ENCODE peak calls at places on chromosomes 6 and 20, in four cellular contexts. One of them, this sample, is unnamed.

GRCh38 chr6:73388433-73388799 is 6.2 kb upstream of the DDX43 start:
- DNase-seq in AG04450: no peak
- DNase-seq in lung: no peak
- DNase-seq in mammary epithelial cell: no peak
- DNase-seq in this sample: peak; percentile 8

GRCh38 chr20:62780204-62780603 is 16.1 kb upstream of the MRGBP start:
- DNase-seq in AG04450: no peak
- DNase-seq in lung: no peak
- DNase-seq in mammary epithelial cell: no peak
- DNase-seq in this sample: no peak

GRCh38 chr20:34549291-34549928 is 9.1 kb upstream of the MAP1LC3A start:
- DNase-seq in AG04450: no peak
- DNase-seq in lung: peak; percentile 47
- DNase-seq in mammary epithelial cell: peak; percentile 39
- DNase-seq in this sample: peak; percentile 61

GRCh38 chr6:111447051-111447450 is 36.0 kb downstream of the REV3L start:
- DNase-seq in AG04450: no peak
- DNase-seq in lung: no peak
- DNase-seq in mammary epithelial cell: no peak
- DNase-seq in this sample: no peak

GRCh38 chr6:49541210-49541724 is 9.2 kb upstream of the C6orf141 start:
- DNase-seq in AG04450: peak; percentile 18
- DNase-seq in lung: no peak
- DNase-seq in mammary epithelial cell: peak; percentile 91
- DNase-seq in this sample: peak; percentile 87

GRCh38 chr6:5163233-5163632 is 78.1 kb downstream of the PPP1R3G start:
- DNase-seq in AG04450: no peak
- DNase-seq in lung: no peak
- DNase-seq in mammary epithelial cell: no peak
- DNase-seq in this sample: no peak

GRCh38 chr20:52190437-52191131 is 995 bp downstream of the ZFP64 start:
- DNase-seq in AG04450: no peak
- DNase-seq in lung: no peak
- DNase-seq in mammary epithelial cell: peak; percentile 51
- DNase-seq in this sample: peak; percentile 89

GRCh38 chr20:2749951-2750342 is 50.5 kb downstream of the CPXM1 start:
- DNase-seq in AG04450: no peak
- DNase-seq in lung: no peak
- DNase-seq in mammary epithelial cell: no peak
- DNase-seq in this sample: no peak

GRCh38 chr6:73515204-73516101 is 5.4 kb downstream of the EEF1A1 start:
- DNase-seq in AG04450: peak; percentile 50
- DNase-seq in lung: peak; percentile 36
- DNase-seq in mammary epithelial cell: peak; percentile 59
- DNase-seq in this sample: no peak

GRCh38 chr6:163668061-163668426 is 253.5 kb downstream of the QKI start:
- DNase-seq in AG04450: no peak
- DNase-seq in lung: no peak
- DNase-seq in mammary epithelial cell: no peak
- DNase-seq in this sample: no peak

GRCh38 chr20:36175016-36175415 is 20.5 kb downstream of the EPB41L1 start:
- DNase-seq in AG04450: no peak
- DNase-seq in lung: no peak
- DNase-seq in mammary epithelial cell: no peak
- DNase-seq in this sample: no peak

GRCh38 chr6:99882151-99882702 is 111.8 kb downstream of the MCHR2 start:
- DNase-seq in AG04450: no peak
- DNase-seq in lung: no peak
- DNase-seq in mammary epithelial cell: no peak
- DNase-seq in this sample: no peak

GRCh38 chr6:26044140-26045045 is 42.8 kb upstream of the HFE start:
- DNase-seq in AG04450: no peak
- DNase-seq in lung: no peak
- DNase-seq in mammary epithelial cell: no peak
- DNase-seq in this sample: no peak

GRCh38 chr6:84417261-84417660 is 189.8 kb upstream of the CEP162 start:
- DNase-seq in AG04450: no peak
- DNase-seq in lung: no peak
- DNase-seq in mammary epithelial cell: no peak
- DNase-seq in this sample: no peak

GRCh38 chr6:26554669-26555504 is 16.7 kb downstream of the HMGN4 start:
- DNase-seq in AG04450: no peak
- DNase-seq in lung: no peak
- DNase-seq in mammary epithelial cell: peak; percentile 54
- DNase-seq in this sample: no peak

GRCh38 chr20:11229772-11230171 is 556.0 kb upstream of the JAG1 start:
- DNase-seq in AG04450: peak; percentile 88
- DNase-seq in lung: peak; percentile 45
- DNase-seq in mammary epithelial cell: peak; percentile 98
- DNase-seq in this sample: peak; percentile 50

GRCh38 chr6:137715589-137716045 is 151.4 kb upstream of the TNFAIP3 start:
- DNase-seq in AG04450: no peak
- DNase-seq in lung: no peak
- DNase-seq in mammary epithelial cell: no peak
- DNase-seq in this sample: no peak

GRCh38 chr20:62366370-62367135 is 559 bp downstream of the LAMA5 start:
- DNase-seq in AG04450: no peak
- DNase-seq in lung: no peak
- DNase-seq in mammary epithelial cell: no peak
- DNase-seq in this sample: peak; percentile 72

GRCh38 chr6:166351715-166352285 is 9.5 kb upstream of the SFT2D1 start:
- DNase-seq in AG04450: no peak
- DNase-seq in lung: peak; percentile 33
- DNase-seq in mammary epithelial cell: peak; percentile 64
- DNase-seq in this sample: peak; percentile 10

GRCh38 chr20:44425923-44426322 is 49.8 kb upstream of the TTPAL start:
- DNase-seq in AG04450: no peak
- DNase-seq in lung: no peak
- DNase-seq in mammary epithelial cell: no peak
- DNase-seq in this sample: no peak

GRCh38 chr20:40547492-40548129 is 141.4 kb downstream of the MAFB start:
- DNase-seq in AG04450: no peak
- DNase-seq in lung: no peak
- DNase-seq in mammary epithelial cell: no peak
- DNase-seq in this sample: no peak

GRCh38 chr6:163137036-163137435 is 277.5 kb upstream of the QKI start:
- DNase-seq in AG04450: no peak
- DNase-seq in lung: no peak
- DNase-seq in mammary epithelial cell: no peak
- DNase-seq in this sample: no peak

GRCh38 chr6:139753198-139753861 is 378.9 kb upstream of the CITED2 start:
- DNase-seq in AG04450: no peak
- DNase-seq in lung: no peak
- DNase-seq in mammary epithelial cell: no peak
- DNase-seq in this sample: no peak

GRCh38 chr6:139748353-139749146 is 374.1 kb upstream of the CITED2 start:
- DNase-seq in AG04450: no peak
- DNase-seq in lung: no peak
- DNase-seq in mammary epithelial cell: no peak
- DNase-seq in this sample: no peak

GRCh38 chr6:139751179-139751578 is 376.7 kb upstream of the CITED2 start:
- DNase-seq in AG04450: no peak
- DNase-seq in lung: no peak
- DNase-seq in mammary epithelial cell: no peak
- DNase-seq in this sample: no peak

GRCh38 chr6:139754898-139755754 is 380.7 kb upstream of the CITED2 start:
- DNase-seq in AG04450: no peak
- DNase-seq in lung: no peak
- DNase-seq in mammary epithelial cell: no peak
- DNase-seq in this sample: no peak

GRCh38 chr6:139752086-139752485 is 377.6 kb upstream of the CITED2 start:
- DNase-seq in AG04450: no peak
- DNase-seq in lung: no peak
- DNase-seq in mammary epithelial cell: no peak
- DNase-seq in this sample: no peak
- TF ChIP-seq CTCF in AG04450: no peak
- TF ChIP-seq CTCF in lung: no peak
- TF ChIP-seq CTCF in mammary epithelial cell: no peak
- TF ChIP-seq CTCF in this sample: no peak

DNA sequence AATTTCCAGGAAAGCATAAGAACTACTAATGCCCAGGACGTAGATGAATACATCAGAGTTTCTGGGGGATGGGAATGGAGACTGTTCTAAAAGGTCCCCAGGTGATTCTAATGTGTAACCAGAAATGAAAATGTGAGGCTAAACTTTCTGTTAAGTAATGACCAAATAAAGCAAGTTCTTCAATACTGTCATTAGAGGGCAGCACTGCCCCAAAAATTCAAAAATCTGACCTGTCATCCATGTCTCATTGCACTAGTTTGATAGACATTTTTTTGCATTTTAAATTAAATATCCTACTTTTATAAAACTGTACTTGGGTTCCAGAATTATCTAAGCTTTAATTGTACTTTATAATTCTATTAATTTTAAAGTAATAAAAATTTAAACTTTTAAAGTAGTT is 94.9 kb downstream of the RFX6 start:
- DNase-seq in AG04450: no peak
- DNase-seq in lung: no peak
- DNase-seq in mammary epithelial cell: peak; percentile 30
- DNase-seq in this sample: peak; percentile 13
- TF ChIP-seq CTCF in AG04450: peak; percentile 67
- TF ChIP-seq CTCF in lung: no peak
- TF ChIP-seq CTCF in mammary epithelial cell: peak; percentile 64
- TF ChIP-seq CTCF in this sample: peak; percentile 64

GRCh38 chr20:859661-860294 is 26.3 kb downstream of the FAM110A start:
- DNase-seq in AG04450: no peak
- DNase-seq in lung: no peak
- DNase-seq in mammary epithelial cell: peak; percentile 62
- DNase-seq in this sample: no peak
- TF ChIP-seq CTCF in AG04450: no peak
- TF ChIP-seq CTCF in lung: no peak
- TF ChIP-seq CTCF in mammary epithelial cell: peak; percentile 9
- TF ChIP-seq CTCF in this sample: no peak

GRCh38 chr6:138752017-138752416 is 21.6 kb upstream of the CCDC28A start:
- DNase-seq in AG04450: no peak
- DNase-seq in lung: no peak
- DNase-seq in mammary epithelial cell: no peak
- DNase-seq in this sample: no peak
- TF ChIP-seq CTCF in AG04450: peak; percentile 33
- TF ChIP-seq CTCF in lung: no peak
- TF ChIP-seq CTCF in mammary epithelial cell: no peak
- TF ChIP-seq CTCF in this sample: no peak

DNA sequence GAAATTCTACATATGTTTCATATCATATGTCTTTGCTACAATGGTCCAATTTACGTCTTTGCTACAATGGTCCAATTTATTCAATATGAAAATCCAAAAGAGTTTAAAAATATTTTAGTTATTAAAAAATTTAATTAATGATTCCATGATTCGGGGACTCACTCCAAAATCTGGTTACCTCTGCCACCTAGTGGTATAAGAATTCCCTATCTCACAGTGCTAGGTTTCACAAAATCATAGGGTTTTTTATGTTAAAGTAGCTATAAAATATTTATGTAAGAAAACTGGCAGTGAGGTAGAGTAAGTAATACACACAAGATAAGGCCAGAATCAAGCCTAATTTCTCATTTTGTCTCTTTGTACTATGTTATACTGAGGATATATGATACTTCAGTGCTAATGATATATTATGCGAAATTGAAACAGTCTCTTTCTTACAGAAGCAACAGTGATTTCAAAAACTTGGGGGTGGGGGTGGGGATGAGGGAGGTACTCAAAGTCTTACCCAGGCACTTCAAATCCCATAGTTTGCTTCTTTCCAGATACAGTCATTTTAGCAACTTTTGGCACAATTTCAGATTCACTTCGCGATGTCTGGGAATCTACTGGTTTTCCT is 52.3 kb downstream of the HBS1L start:
- DNase-seq in AG04450: no peak
- DNase-seq in lung: no peak
- DNase-seq in mammary epithelial cell: no peak
- DNase-seq in this sample: peak; percentile 24
- TF ChIP-seq CTCF in AG04450: peak; percentile 76
- TF ChIP-seq CTCF in lung: no peak
- TF ChIP-seq CTCF in mammary epithelial cell: peak; percentile 74
- TF ChIP-seq CTCF in this sample: peak; percentile 65

DNA sequence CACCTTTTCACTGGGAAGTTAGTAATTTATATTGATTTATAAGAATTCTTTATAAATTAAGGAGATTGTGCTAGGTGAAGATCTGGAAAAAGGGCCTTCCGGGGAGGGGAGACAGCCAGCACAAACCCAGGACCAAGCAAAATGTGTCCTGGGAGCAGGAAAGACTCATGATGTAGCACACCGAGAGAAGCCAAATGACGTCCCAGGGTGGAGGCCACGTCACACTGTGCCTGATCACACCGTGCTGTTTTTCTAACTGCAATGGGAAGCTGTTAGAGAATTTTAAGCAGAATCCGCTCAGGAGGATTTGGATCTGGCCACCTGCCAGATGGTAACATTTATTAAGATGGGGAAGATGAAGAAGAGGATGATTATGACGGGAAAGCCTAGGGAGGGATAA is 72.7 kb upstream of the AKAP12 start:
- DNase-seq in AG04450: no peak
- DNase-seq in lung: no peak
- DNase-seq in mammary epithelial cell: no peak
- DNase-seq in this sample: no peak
- TF ChIP-seq CTCF in AG04450: no peak
- TF ChIP-seq CTCF in lung: no peak
- TF ChIP-seq CTCF in mammary epithelial cell: no peak
- TF ChIP-seq CTCF in this sample: no peak

GRCh38 chr20:54201268-54201846 is 6.5 kb upstream of the PFDN4 start:
- DNase-seq in AG04450: no peak
- DNase-seq in lung: no peak
- DNase-seq in mammary epithelial cell: no peak
- DNase-seq in this sample: no peak
- TF ChIP-seq CTCF in AG04450: no peak
- TF ChIP-seq CTCF in lung: no peak
- TF ChIP-seq CTCF in mammary epithelial cell: no peak
- TF ChIP-seq CTCF in this sample: no peak

This sample was measured in RWPE1.